ENCODE peak calls at places on chromosomes 1 and 21, in seven cellular contexts. One of them, this sample, is unnamed.

GRCh38 chr1:9455487-9456237 is 83.6 kb upstream of the SLC25A33 start:
- DNase-seq in breast epithelium: no peak
- DNase-seq in GM12892: peak
- DNase-seq in vagina: no peak
- DNase-seq in HL-60: no peak
- DNase-seq in GM23338: peak
- DNase-seq in stomach: peak
- DNase-seq in this sample: peak

GRCh38 chr1:10208537-10208936 is 1.8 kb upstream of the KIF1B start:
- DNase-seq in vagina: no peak
- DNase-seq in breast epithelium: no peak
- DNase-seq in GM12892: no peak
- DNase-seq in stomach: no peak
- DNase-seq in HL-60: peak
- DNase-seq in GM23338: no peak
- DNase-seq in this sample: no peak

GRCh38 chr1:69191280-69191679 is 376.4 kb upstream of the LRRC7 start:
- DNase-seq in vagina: no peak
- DNase-seq in stomach: no peak
- DNase-seq in GM12892: no peak
- DNase-seq in HL-60: no peak
- DNase-seq in GM23338: no peak
- DNase-seq in breast epithelium: no peak
- DNase-seq in this sample: no peak

GRCh38 chr1:180229483-180230415 is at the start of gene LHX4:
- DNase-seq in stomach: no peak
- DNase-seq in HL-60: no peak
- DNase-seq in GM23338: peak
- DNase-seq in breast epithelium: no peak
- DNase-seq in vagina: no peak
- DNase-seq in GM12892: peak
- DNase-seq in this sample: peak

GRCh38 chr21:33870768-33871167 is 44.8 kb downstream of the ATP5PO start:
- DNase-seq in breast epithelium: no peak
- DNase-seq in GM12892: no peak
- DNase-seq in stomach: no peak
- DNase-seq in HL-60: no peak
- DNase-seq in vagina: no peak
- DNase-seq in GM23338: no peak
- DNase-seq in this sample: no peak

GRCh38 chr1:178632619-178633018 is 92.4 kb upstream of the RALGPS2 start:
- DNase-seq in stomach: no peak
- DNase-seq in vagina: no peak
- DNase-seq in GM12892: no peak
- DNase-seq in breast epithelium: no peak
- DNase-seq in HL-60: no peak
- DNase-seq in GM23338: no peak
- DNase-seq in this sample: no peak

GRCh38 chr1:188872376-188872775 is 1605.3 kb downstream of the BRINP3 start:
- DNase-seq in GM12892: no peak
- DNase-seq in stomach: no peak
- DNase-seq in HL-60: no peak
- DNase-seq in vagina: no peak
- DNase-seq in breast epithelium: no peak
- DNase-seq in GM23338: no peak
- DNase-seq in this sample: no peak

GRCh38 chr1:200296091-200296661 is 113.7 kb downstream of the ZNF281 start:
- DNase-seq in stomach: no peak
- DNase-seq in GM23338: no peak
- DNase-seq in HL-60: no peak
- DNase-seq in breast epithelium: no peak
- DNase-seq in vagina: no peak
- DNase-seq in GM12892: no peak
- DNase-seq in this sample: no peak

GRCh38 chr1:3747903-3748302 is 4.3 kb upstream of the CCDC27 start:
- DNase-seq in vagina: no peak
- DNase-seq in GM23338: no peak
- DNase-seq in stomach: no peak
- DNase-seq in GM12892: no peak
- DNase-seq in HL-60: no peak
- DNase-seq in breast epithelium: no peak
- DNase-seq in this sample: no peak

GRCh38 chr1:3747522-3747848 is 4.8 kb upstream of the CCDC27 start:
- DNase-seq in breast epithelium: no peak
- DNase-seq in stomach: no peak
- DNase-seq in vagina: no peak
- DNase-seq in HL-60: no peak
- DNase-seq in GM23338: no peak
- DNase-seq in GM12892: no peak
- DNase-seq in this sample: no peak

GRCh38 chr1:3746389-3746783 is 5.9 kb upstream of the CCDC27 start:
- DNase-seq in breast epithelium: no peak
- DNase-seq in GM23338: peak
- DNase-seq in HL-60: no peak
- DNase-seq in vagina: no peak
- DNase-seq in GM12892: no peak
- DNase-seq in stomach: no peak
- DNase-seq in this sample: no peak

GRCh38 chr1:3745590-3746381 is 6.5 kb upstream of the CCDC27 start:
- DNase-seq in GM12892: no peak
- DNase-seq in GM23338: no peak
- DNase-seq in HL-60: no peak
- DNase-seq in vagina: no peak
- DNase-seq in breast epithelium: no peak
- DNase-seq in stomach: no peak
- DNase-seq in this sample: no peak

DNA sequence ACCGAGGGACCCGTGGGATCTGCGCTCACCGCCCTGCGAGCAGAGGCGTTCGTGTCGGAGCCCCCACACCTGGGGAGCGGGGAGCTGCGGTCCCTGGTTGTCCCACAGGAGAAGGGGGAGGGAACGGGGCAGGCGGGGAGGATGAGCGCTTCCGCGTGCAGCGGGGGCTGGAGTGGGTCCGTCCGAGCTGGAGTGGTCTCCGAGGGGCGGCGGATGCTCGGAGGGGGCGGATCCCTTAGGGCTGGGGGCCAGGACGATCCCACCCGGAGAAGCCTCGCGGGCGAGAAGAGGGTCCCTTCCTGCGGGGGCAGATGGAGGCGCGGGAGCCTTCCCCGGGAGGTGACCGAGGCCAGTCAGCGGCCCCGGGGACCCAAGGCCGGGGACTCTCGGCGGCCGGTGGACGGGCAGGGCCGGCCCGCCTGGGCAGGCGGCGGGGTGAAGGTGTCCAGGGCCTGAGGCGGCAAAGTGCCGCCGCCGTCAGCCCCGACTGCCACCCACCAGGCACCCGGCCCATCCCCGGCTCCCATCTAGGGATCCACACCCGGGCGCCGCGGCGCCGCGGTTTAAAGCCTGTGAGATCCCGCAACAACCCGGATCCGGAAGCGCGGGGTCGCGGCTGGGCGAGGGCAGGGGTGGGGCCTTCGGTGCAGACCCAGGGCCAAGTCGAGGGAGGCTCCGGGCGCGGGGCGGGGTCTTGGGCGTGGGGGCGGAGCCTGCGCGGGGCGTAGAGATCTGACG is 5.3 kb upstream of the CCDC27 start:
- DNase-seq in GM23338: peak
- DNase-seq in GM12892: peak
- DNase-seq in vagina: no peak
- DNase-seq in HL-60: peak
- DNase-seq in stomach: peak
- DNase-seq in breast epithelium: peak
- DNase-seq in this sample: peak
- TF ChIP-seq POLR2AphosphoS5 in GM23338: peak
- TF ChIP-seq POLR2AphosphoS5 in GM12892: no peak
- TF ChIP-seq POLR2AphosphoS5 in vagina: peak
- TF ChIP-seq POLR2AphosphoS5 in HL-60: no peak
- TF ChIP-seq POLR2AphosphoS5 in stomach: no peak
- TF ChIP-seq POLR2AphosphoS5 in breast epithelium: peak
- TF ChIP-seq POLR2AphosphoS5 in this sample: peak

GRCh38 chr1:84348240-84348555 is 46.7 kb downstream of the SAMD13 start:
- DNase-seq in GM12892: no peak
- DNase-seq in breast epithelium: no peak
- DNase-seq in stomach: no peak
- DNase-seq in HL-60: no peak
- DNase-seq in GM23338: no peak
- DNase-seq in vagina: no peak
- DNase-seq in this sample: no peak
- TF ChIP-seq POLR2AphosphoS5 in GM12892: no peak
- TF ChIP-seq POLR2AphosphoS5 in breast epithelium: no peak
- TF ChIP-seq POLR2AphosphoS5 in stomach: no peak
- TF ChIP-seq POLR2AphosphoS5 in HL-60: no peak
- TF ChIP-seq POLR2AphosphoS5 in GM23338: no peak
- TF ChIP-seq POLR2AphosphoS5 in vagina: no peak
- TF ChIP-seq POLR2AphosphoS5 in this sample: no peak

GRCh38 chr1:151942882-151943281 is 33.6 kb upstream of the THEM4 start:
- DNase-seq in GM23338: no peak
- DNase-seq in breast epithelium: no peak
- DNase-seq in stomach: no peak
- DNase-seq in GM12892: no peak
- DNase-seq in HL-60: no peak
- DNase-seq in vagina: no peak
- DNase-seq in this sample: no peak

GRCh38 chr1:151943591-151943990 is 34.3 kb upstream of the THEM4 start:
- DNase-seq in GM12892: no peak
- DNase-seq in breast epithelium: no peak
- DNase-seq in GM23338: no peak
- DNase-seq in stomach: no peak
- DNase-seq in HL-60: no peak
- DNase-seq in vagina: no peak
- DNase-seq in this sample: no peak

GRCh38 chr1:151945725-151946365 is 36.5 kb upstream of the THEM4 start:
- DNase-seq in HL-60: peak
- DNase-seq in GM23338: peak
- DNase-seq in breast epithelium: peak
- DNase-seq in stomach: peak
- DNase-seq in GM12892: no peak
- DNase-seq in vagina: no peak
- DNase-seq in this sample: peak

GRCh38 chr1:151944859-151945575 is 35.7 kb upstream of the THEM4 start:
- DNase-seq in HL-60: no peak
- DNase-seq in vagina: no peak
- DNase-seq in breast epithelium: no peak
- DNase-seq in GM12892: no peak
- DNase-seq in stomach: no peak
- DNase-seq in GM23338: no peak
- DNase-seq in this sample: no peak

GRCh38 chr1:151944110-151944858 is 35.0 kb upstream of the THEM4 start:
- DNase-seq in HL-60: peak
- DNase-seq in stomach: no peak
- DNase-seq in GM23338: no peak
- DNase-seq in GM12892: no peak
- DNase-seq in vagina: no peak
- DNase-seq in breast epithelium: no peak
- DNase-seq in this sample: no peak
- TF ChIP-seq POLR2AphosphoS5 in HL-60: no peak
- TF ChIP-seq POLR2AphosphoS5 in stomach: no peak
- TF ChIP-seq POLR2AphosphoS5 in GM23338: no peak
- TF ChIP-seq POLR2AphosphoS5 in GM12892: no peak
- TF ChIP-seq POLR2AphosphoS5 in vagina: no peak
- TF ChIP-seq POLR2AphosphoS5 in breast epithelium: peak
- TF ChIP-seq POLR2AphosphoS5 in this sample: no peak

GRCh38 chr1:218426343-218426657 is 81.2 kb downstream of the TGFB2 start:
- DNase-seq in GM12892: no peak
- DNase-seq in breast epithelium: no peak
- DNase-seq in stomach: no peak
- DNase-seq in vagina: no peak
- DNase-seq in GM23338: no peak
- DNase-seq in HL-60: no peak
- DNase-seq in this sample: no peak
- TF ChIP-seq POLR2AphosphoS5 in GM12892: no peak
- TF ChIP-seq POLR2AphosphoS5 in breast epithelium: no peak
- TF ChIP-seq POLR2AphosphoS5 in stomach: no peak
- TF ChIP-seq POLR2AphosphoS5 in vagina: no peak
- TF ChIP-seq POLR2AphosphoS5 in GM23338: no peak
- TF ChIP-seq POLR2AphosphoS5 in HL-60: no peak
- TF ChIP-seq POLR2AphosphoS5 in this sample: no peak

GRCh38 chr1:41380979-41381690 is 19.9 kb downstream of the FOXO6 start:
- DNase-seq in HL-60: no peak
- DNase-seq in breast epithelium: no peak
- DNase-seq in GM23338: no peak
- DNase-seq in GM12892: no peak
- DNase-seq in vagina: no peak
- DNase-seq in stomach: peak
- DNase-seq in this sample: no peak
- TF ChIP-seq POLR2AphosphoS5 in HL-60: no peak
- TF ChIP-seq POLR2AphosphoS5 in breast epithelium: peak
- TF ChIP-seq POLR2AphosphoS5 in GM23338: peak
- TF ChIP-seq POLR2AphosphoS5 in GM12892: no peak
- TF ChIP-seq POLR2AphosphoS5 in vagina: peak
- TF ChIP-seq POLR2AphosphoS5 in stomach: no peak
- TF ChIP-seq POLR2AphosphoS5 in this sample: no peak

DNA sequence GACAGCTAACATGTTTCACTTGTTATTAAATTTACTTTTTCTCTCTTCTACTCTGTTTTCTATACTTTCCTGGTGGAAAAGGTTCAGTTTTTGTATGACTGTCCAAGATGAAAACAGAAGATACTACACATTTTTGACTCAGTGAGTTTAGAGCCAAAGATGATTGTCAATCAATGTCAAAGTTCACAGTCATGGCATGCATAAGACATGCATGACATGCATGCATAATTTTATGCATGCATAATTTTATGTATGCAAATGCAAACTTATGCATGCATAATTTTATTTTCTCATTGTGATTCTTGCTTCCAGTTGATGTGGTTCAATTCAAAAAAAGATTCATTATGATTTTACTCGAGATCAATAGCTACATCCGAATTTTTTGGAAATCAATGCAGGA is 48.1 kb upstream of the TMPRSS15 start:
- DNase-seq in vagina: no peak
- DNase-seq in stomach: no peak
- DNase-seq in GM12892: no peak
- DNase-seq in GM23338: no peak
- DNase-seq in breast epithelium: no peak
- DNase-seq in HL-60: no peak
- DNase-seq in this sample: no peak
- TF ChIP-seq POLR2AphosphoS5 in vagina: no peak
- TF ChIP-seq POLR2AphosphoS5 in stomach: no peak
- TF ChIP-seq POLR2AphosphoS5 in GM12892: no peak
- TF ChIP-seq POLR2AphosphoS5 in GM23338: no peak
- TF ChIP-seq POLR2AphosphoS5 in breast epithelium: no peak
- TF ChIP-seq POLR2AphosphoS5 in HL-60: no peak
- TF ChIP-seq POLR2AphosphoS5 in this sample: no peak

This sample was measured in endothelial cell of umbilical vein.